ENCODE peak calls at places on chromosomes 1 and 21, in six cellular contexts. E is iPS-NIHi11; F is PC-9; U is HCEC 1CT; O is CD8-positive, alpha-beta T cell; C is stimulated activated CD4-positive, alpha-beta T cell treated with anti-CD3 and anti-CD28 coated beads, TNF-alpha, amount 100 ng/mL, for 4 hours. B is an unnamed sample.

GRCh38 chr1:198211696-198212095 is 54.9 kb downstream of the NEK7 start:
- DNase-seq in E (no peak), F (no peak), U (no peak), O (no peak), C (no peak), B (no peak)

GRCh38 chr1:187987236-187987776 is 1158.6 kb downstream of the PLA2G4A start:
- DNase-seq in E (no peak), F (no peak), U (no peak), O (no peak), C (no peak), B (no peak)

GRCh38 chr1:153542956-153543737 is 2.4 kb upstream of the S100A5 start:
- DNase-seq in E (no peak), F (no peak), U (no peak), O (no peak), C (no peak), B (no peak)

GRCh38 chr1:32761253-32761877 is 55.8 kb downstream of the YARS1 start:
- DNase-seq in E (no peak), F (peak; percentile 84), U (peak; percentile 53), O (no peak), C (no peak), B (no peak)

GRCh38 chr21:26637346-26637745 is 64.3 kb upstream of the CYYR1 start:
- DNase-seq in E (no peak), F (no peak), U (no peak), O (no peak), C (no peak), B (no peak)

GRCh38 chr1:81437649-81438048 is 363.1 kb upstream of the ADGRL2 start:
- DNase-seq in E (no peak), F (no peak), U (no peak), O (no peak), C (no peak), B (no peak)

GRCh38 chr1:11331874-11332546 is 59.0 kb downstream of the UBIAD1 start:
- DNase-seq in E (no peak), F (no peak), U (no peak), O (no peak), C (no peak), B (no peak)

GRCh38 chr1:220691039-220691684 is 999 bp downstream of the C1orf115 start:
- DNase-seq in E (no peak), F (no peak), U (no peak), O (no peak), C (no peak), B (no peak)

GRCh38 chr21:41957991-41958766 is 4.4 kb upstream of the C2CD2 start:
- DNase-seq in E (peak; percentile 60), F (peak; percentile 85), U (peak; percentile 92), O (no peak), C (no peak), B (peak; percentile 57)

GRCh38 chr1:40155910-40156309 is 5.3 kb upstream of the RLF start:
- DNase-seq in E (no peak), F (no peak), U (no peak), O (no peak), C (no peak), B (no peak)

GRCh38 chr1:108685524-108685923 is 6.6 kb upstream of the PRPF38B start:
- DNase-seq in E (peak; percentile 14), F (no peak), U (no peak), O (no peak), C (no peak), B (no peak)

GRCh38 chr1:231584117-231584516 is 42.5 kb upstream of the DISC1 start:
- DNase-seq in E (no peak), F (no peak), U (peak; percentile 74), O (no peak), C (no peak), B (no peak)

GRCh38 chr1:54325705-54326461 is 80.3 kb downstream of the SSBP3 start:
- DNase-seq in E (no peak), F (no peak), U (no peak), O (no peak), C (no peak), B (no peak)

GRCh38 chr1:10325521-10325920 is 73.3 kb upstream of the PGD start:
- DNase-seq in E (no peak), F (no peak), U (no peak), O (no peak), C (no peak), B (no peak)

GRCh38 chr21:42844411-42845113 is 34.8 kb downstream of the WDR4 start:
- DNase-seq in E (peak; percentile 3), F (no peak), U (no peak), O (no peak), C (no peak), B (no peak)

GRCh38 chr1:238752332-238752731 is 634.0 kb upstream of the CHRM3 start:
- DNase-seq in E (no peak), F (no peak), U (no peak), O (no peak), C (no peak), B (no peak)

GRCh38 chr21:19268634-19269138 is 865.1 kb upstream of the TMPRSS15 start:
- DNase-seq in E (no peak), F (no peak), U (no peak), O (no peak), C (no peak), B (no peak)

GRCh38 chr1:237416924-237417655 is 375.1 kb downstream of the RYR2 start:
- DNase-seq in E (no peak), F (no peak), U (no peak), O (no peak), C (no peak), B (no peak)

GRCh38 chr21:34771512-34772028 is 102.8 kb downstream of the CLIC6 start:
- DNase-seq in E (no peak), F (peak; percentile 26), U (peak; percentile 58), O (no peak), C (no peak), B (no peak)

GRCh38 chr1:2350911-2351655 is 40.3 kb downstream of the MORN1 start:
- DNase-seq in E (no peak), F (no peak), U (no peak), O (no peak), C (no peak), B (no peak)

GRCh38 chr21:44558695-44559094 is at the start of gene KRTAP10-3:
- DNase-seq in E (no peak), F (no peak), U (no peak), O (no peak), C (no peak), B (no peak)

B was measured in ELF-1.